ENCODE peak calls at places on chromosomes 4 and X, in seven cellular contexts. One of them, this sample, is unnamed.

GRCh38 chrX:134654398-134655012 is 3.8 kb downstream of the PLAC1 start:
- DNase-seq in fibroblast of mammary gland: peak
- DNase-seq in HFF-Myc: no peak
- DNase-seq in breast epithelium: no peak
- DNase-seq in SK-N-SH: no peak
- DNase-seq in Caco-2: no peak
- DNase-seq in IMR-90: no peak
- DNase-seq in this sample: no peak

GRCh38 chrX:20438871-20439526 is 172.3 kb upstream of the RPS6KA3 start:
- DNase-seq in IMR-90: no peak
- DNase-seq in SK-N-SH: peak
- DNase-seq in HFF-Myc: no peak
- DNase-seq in Caco-2: no peak
- DNase-seq in fibroblast of mammary gland: no peak
- DNase-seq in breast epithelium: no peak
- DNase-seq in this sample: no peak

GRCh38 chr4:173246719-173247118 is 78.1 kb downstream of the GALNT7 start:
- DNase-seq in breast epithelium: no peak
- DNase-seq in SK-N-SH: no peak
- DNase-seq in fibroblast of mammary gland: no peak
- DNase-seq in HFF-Myc: no peak
- DNase-seq in Caco-2: no peak
- DNase-seq in IMR-90: no peak
- DNase-seq in this sample: no peak

GRCh38 chr4:87624698-87625097 is 16.4 kb downstream of the DSPP start:
- DNase-seq in fibroblast of mammary gland: no peak
- DNase-seq in breast epithelium: no peak
- DNase-seq in IMR-90: no peak
- DNase-seq in SK-N-SH: no peak
- DNase-seq in Caco-2: no peak
- DNase-seq in HFF-Myc: no peak
- DNase-seq in this sample: no peak

GRCh38 chrX:12570859-12571501 is 220.2 kb upstream of the PRPS2 start:
- DNase-seq in Caco-2: no peak
- DNase-seq in fibroblast of mammary gland: no peak
- DNase-seq in IMR-90: no peak
- DNase-seq in HFF-Myc: no peak
- DNase-seq in SK-N-SH: no peak
- DNase-seq in breast epithelium: no peak
- DNase-seq in this sample: no peak

GRCh38 chr4:121656269-121656641 is 40.5 kb downstream of the ANXA5 start:
- DNase-seq in SK-N-SH: peak
- DNase-seq in fibroblast of mammary gland: peak
- DNase-seq in breast epithelium: peak
- DNase-seq in HFF-Myc: peak
- DNase-seq in IMR-90: peak
- DNase-seq in Caco-2: peak
- DNase-seq in this sample: peak

GRCh38 chrX:40864972-40865371 is 129.6 kb upstream of the MED14 start:
- DNase-seq in fibroblast of mammary gland: peak
- DNase-seq in IMR-90: peak
- DNase-seq in HFF-Myc: no peak
- DNase-seq in Caco-2: no peak
- DNase-seq in SK-N-SH: no peak
- DNase-seq in breast epithelium: no peak
- DNase-seq in this sample: no peak

GRCh38 chr4:153502584-153502983 is 36.4 kb downstream of the TMEM131L start:
- DNase-seq in Caco-2: no peak
- DNase-seq in breast epithelium: no peak
- DNase-seq in HFF-Myc: no peak
- DNase-seq in IMR-90: peak
- DNase-seq in fibroblast of mammary gland: peak
- DNase-seq in SK-N-SH: no peak
- DNase-seq in this sample: no peak

GRCh38 chr4:80115368-80116181 is 42.5 kb upstream of the ANTXR2 start:
- DNase-seq in Caco-2: no peak
- DNase-seq in SK-N-SH: no peak
- DNase-seq in breast epithelium: no peak
- DNase-seq in HFF-Myc: no peak
- DNase-seq in fibroblast of mammary gland: no peak
- DNase-seq in IMR-90: no peak
- DNase-seq in this sample: no peak

GRCh38 chr4:8199594-8200301 is 658 bp downstream of the SH3TC1 start:
- DNase-seq in SK-N-SH: no peak
- DNase-seq in Caco-2: no peak
- DNase-seq in IMR-90: no peak
- DNase-seq in breast epithelium: no peak
- DNase-seq in HFF-Myc: no peak
- DNase-seq in fibroblast of mammary gland: no peak
- DNase-seq in this sample: no peak

GRCh38 chrX:32268207-32268606 is 943.1 kb downstream of the DMD start:
- DNase-seq in SK-N-SH: no peak
- DNase-seq in Caco-2: no peak
- DNase-seq in IMR-90: no peak
- DNase-seq in HFF-Myc: no peak
- DNase-seq in fibroblast of mammary gland: no peak
- DNase-seq in breast epithelium: no peak
- DNase-seq in this sample: no peak

GRCh38 chr4:43089730-43090129 is 197.2 kb downstream of the GRXCR1 start:
- DNase-seq in Caco-2: no peak
- DNase-seq in SK-N-SH: no peak
- DNase-seq in breast epithelium: no peak
- DNase-seq in IMR-90: peak
- DNase-seq in fibroblast of mammary gland: peak
- DNase-seq in HFF-Myc: no peak
- DNase-seq in this sample: no peak

GRCh38 chrX:71100581-71101505 is 5.2 kb downstream of the FOXO4 start:
- DNase-seq in SK-N-SH: no peak
- DNase-seq in Caco-2: peak
- DNase-seq in IMR-90: no peak
- DNase-seq in breast epithelium: no peak
- DNase-seq in fibroblast of mammary gland: no peak
- DNase-seq in HFF-Myc: no peak
- DNase-seq in this sample: no peak

GRCh38 chr4:108018038-108018883 is 28.6 kb downstream of the HADH start:
- DNase-seq in IMR-90: peak
- DNase-seq in SK-N-SH: peak
- DNase-seq in HFF-Myc: peak
- DNase-seq in fibroblast of mammary gland: peak
- DNase-seq in Caco-2: peak
- DNase-seq in breast epithelium: peak
- DNase-seq in this sample: peak

GRCh38 chrX:103503163-103503852 is 16.0 kb downstream of the RAB40A start:
- DNase-seq in breast epithelium: no peak
- DNase-seq in IMR-90: peak
- DNase-seq in Caco-2: no peak
- DNase-seq in HFF-Myc: peak
- DNase-seq in fibroblast of mammary gland: peak
- DNase-seq in SK-N-SH: peak
- DNase-seq in this sample: no peak

GRCh38 chrX:52867610-52868348 is at the start of gene XAGE3:
- DNase-seq in IMR-90: no peak
- DNase-seq in Caco-2: no peak
- DNase-seq in breast epithelium: no peak
- DNase-seq in HFF-Myc: no peak
- DNase-seq in fibroblast of mammary gland: no peak
- DNase-seq in SK-N-SH: no peak
- DNase-seq in this sample: no peak

GRCh38 chrX:97498093-97498492 is 614.4 kb downstream of the RPA4 start:
- DNase-seq in fibroblast of mammary gland: no peak
- DNase-seq in IMR-90: no peak
- DNase-seq in Caco-2: no peak
- DNase-seq in SK-N-SH: no peak
- DNase-seq in breast epithelium: no peak
- DNase-seq in HFF-Myc: no peak
- DNase-seq in this sample: no peak

GRCh38 chrX:68433155-68433980 is at the start of gene OPHN1:
- DNase-seq in fibroblast of mammary gland: peak
- DNase-seq in HFF-Myc: no peak
- DNase-seq in breast epithelium: peak
- DNase-seq in IMR-90: peak
- DNase-seq in Caco-2: peak
- DNase-seq in SK-N-SH: peak
- DNase-seq in this sample: peak

GRCh38 chr4:63563288-63564014 is 845.8 kb downstream of the TECRL start:
- DNase-seq in Caco-2: no peak
- DNase-seq in HFF-Myc: no peak
- DNase-seq in fibroblast of mammary gland: no peak
- DNase-seq in SK-N-SH: no peak
- DNase-seq in IMR-90: no peak
- DNase-seq in breast epithelium: no peak
- DNase-seq in this sample: no peak
- H3K4me3 ChIP-seq in Caco-2: no peak
- H3K4me3 ChIP-seq in HFF-Myc: no peak
- H3K4me3 ChIP-seq in fibroblast of mammary gland: no peak
- H3K4me3 ChIP-seq in SK-N-SH: no peak
- H3K4me3 ChIP-seq in IMR-90: no peak
- H3K4me3 ChIP-seq in breast epithelium: no peak
- H3K4me3 ChIP-seq in this sample: no peak

GRCh38 chrX:150533863-150534262 is 34.6 kb upstream of the MTM1 start:
- DNase-seq in HFF-Myc: no peak
- DNase-seq in IMR-90: no peak
- DNase-seq in SK-N-SH: no peak
- DNase-seq in fibroblast of mammary gland: no peak
- DNase-seq in Caco-2: no peak
- DNase-seq in breast epithelium: no peak
- DNase-seq in this sample: no peak

GRCh38 chrX:150531467-150531866 is 37.0 kb upstream of the MTM1 start:
- DNase-seq in breast epithelium: no peak
- DNase-seq in Caco-2: no peak
- DNase-seq in SK-N-SH: no peak
- DNase-seq in fibroblast of mammary gland: no peak
- DNase-seq in HFF-Myc: no peak
- DNase-seq in IMR-90: no peak
- DNase-seq in this sample: no peak

GRCh38 chrX:150530821-150531220 is 37.6 kb upstream of the MTM1 start:
- DNase-seq in Caco-2: no peak
- DNase-seq in IMR-90: no peak
- DNase-seq in fibroblast of mammary gland: no peak
- DNase-seq in SK-N-SH: no peak
- DNase-seq in breast epithelium: no peak
- DNase-seq in HFF-Myc: no peak
- DNase-seq in this sample: no peak

GRCh38 chrX:150540965-150541364 is 27.5 kb upstream of the MTM1 start:
- DNase-seq in fibroblast of mammary gland: no peak
- DNase-seq in SK-N-SH: no peak
- DNase-seq in IMR-90: no peak
- DNase-seq in HFF-Myc: no peak
- DNase-seq in Caco-2: no peak
- DNase-seq in breast epithelium: no peak
- DNase-seq in this sample: no peak

DNA sequence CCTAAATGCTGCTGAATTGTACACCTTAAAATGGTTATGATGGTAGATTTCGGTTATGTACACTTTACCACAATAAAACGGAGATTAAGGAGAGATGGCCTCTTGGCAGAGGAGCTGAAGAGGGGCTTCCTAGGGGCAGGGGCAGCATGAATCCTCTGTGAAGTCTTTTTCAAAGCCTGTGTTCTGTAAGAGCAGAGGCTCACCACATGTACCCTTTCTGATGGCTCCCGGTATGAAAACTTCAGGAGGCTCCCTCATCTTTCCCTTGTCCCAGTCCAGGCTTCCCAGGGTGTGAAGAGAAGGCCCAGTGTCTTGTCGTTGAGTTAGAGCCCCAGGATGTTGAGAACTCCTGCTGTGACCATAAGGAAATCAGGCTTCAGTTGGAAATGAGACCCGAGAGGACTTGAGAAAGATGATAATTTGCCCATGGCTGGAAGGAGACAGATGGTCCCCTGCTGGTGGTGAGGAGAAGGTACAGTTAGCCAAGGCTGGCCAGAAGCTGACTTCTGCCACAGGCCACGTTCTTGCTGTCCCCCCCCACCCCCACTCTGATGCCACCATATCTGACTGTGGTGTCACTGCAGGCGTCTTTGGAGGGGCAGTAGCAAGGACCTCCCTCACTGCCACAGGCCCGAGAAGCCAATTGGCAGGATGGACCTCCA is 31.8 kb upstream of the MTM1 start:
- DNase-seq in fibroblast of mammary gland: peak
- DNase-seq in Caco-2: no peak
- DNase-seq in breast epithelium: no peak
- DNase-seq in SK-N-SH: no peak
- DNase-seq in HFF-Myc: no peak
- DNase-seq in IMR-90: no peak
- DNase-seq in this sample: no peak
- TF ChIP-seq CTCF in fibroblast of mammary gland: peak
- TF ChIP-seq CTCF in Caco-2: no peak
- TF ChIP-seq CTCF in breast epithelium: no peak
- TF ChIP-seq CTCF in SK-N-SH: peak
- TF ChIP-seq CTCF in HFF-Myc: peak
- TF ChIP-seq CTCF in IMR-90: no peak
- TF ChIP-seq CTCF in this sample: no peak

DNA sequence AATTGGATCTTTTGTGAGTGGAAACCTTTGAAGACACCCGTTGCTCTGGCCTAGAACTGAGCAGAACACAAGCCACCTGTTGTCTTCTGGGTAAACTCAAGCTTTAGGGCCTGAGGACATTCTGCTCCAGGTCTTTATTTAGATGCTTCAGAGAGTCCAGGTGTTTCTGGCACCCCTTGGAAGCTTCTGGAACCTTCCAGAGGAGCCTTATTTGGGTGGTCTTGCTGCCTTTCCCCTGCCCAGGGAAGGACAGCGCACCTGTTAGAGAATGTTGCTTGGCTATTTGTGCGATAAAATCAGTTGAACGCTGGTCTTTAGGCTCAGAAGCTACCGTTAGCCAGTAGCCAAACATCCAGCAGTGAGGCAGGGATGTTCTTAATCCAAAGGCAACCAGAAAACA is 3.0 kb downstream of the ZNF275 start:
- DNase-seq in fibroblast of mammary gland: no peak
- DNase-seq in IMR-90: no peak
- DNase-seq in SK-N-SH: no peak
- DNase-seq in Caco-2: no peak
- DNase-seq in breast epithelium: no peak
- DNase-seq in HFF-Myc: no peak
- DNase-seq in this sample: no peak
- H3K4me3 ChIP-seq in fibroblast of mammary gland: no peak
- H3K4me3 ChIP-seq in IMR-90: no peak
- H3K4me3 ChIP-seq in SK-N-SH: no peak
- H3K4me3 ChIP-seq in Caco-2: no peak
- H3K4me3 ChIP-seq in breast epithelium: no peak
- H3K4me3 ChIP-seq in HFF-Myc: no peak
- H3K4me3 ChIP-seq in this sample: no peak

GRCh38 chr4:139986108-139986507 is 167.9 kb downstream of the MAML3 start:
- DNase-seq in breast epithelium: no peak
- DNase-seq in IMR-90: no peak
- DNase-seq in Caco-2: no peak
- DNase-seq in HFF-Myc: no peak
- DNase-seq in SK-N-SH: no peak
- DNase-seq in fibroblast of mammary gland: no peak
- DNase-seq in this sample: no peak

GRCh38 chr4:139988863-139989765 is 164.9 kb downstream of the MAML3 start:
- DNase-seq in Caco-2: peak
- DNase-seq in HFF-Myc: peak
- DNase-seq in fibroblast of mammary gland: peak
- DNase-seq in breast epithelium: peak
- DNase-seq in IMR-90: peak
- DNase-seq in SK-N-SH: no peak
- DNase-seq in this sample: peak

GRCh38 chr4:139984459-139984858 is 169.5 kb downstream of the MAML3 start:
- DNase-seq in HFF-Myc: no peak
- DNase-seq in breast epithelium: no peak
- DNase-seq in Caco-2: no peak
- DNase-seq in IMR-90: no peak
- DNase-seq in fibroblast of mammary gland: no peak
- DNase-seq in SK-N-SH: no peak
- DNase-seq in this sample: no peak

GRCh38 chr4:139986621-139987510 is 167.1 kb downstream of the MAML3 start:
- DNase-seq in HFF-Myc: no peak
- DNase-seq in IMR-90: peak
- DNase-seq in fibroblast of mammary gland: peak
- DNase-seq in Caco-2: no peak
- DNase-seq in SK-N-SH: peak
- DNase-seq in breast epithelium: no peak
- DNase-seq in this sample: no peak
- TF ChIP-seq CTCF in HFF-Myc: no peak
- TF ChIP-seq CTCF in IMR-90: no peak
- TF ChIP-seq CTCF in fibroblast of mammary gland: no peak
- TF ChIP-seq CTCF in Caco-2: no peak
- TF ChIP-seq CTCF in SK-N-SH: no peak
- TF ChIP-seq CTCF in breast epithelium: no peak
- TF ChIP-seq CTCF in this sample: no peak

This sample was measured in AG09309.